ENCODE peak calls at places on chromosomes 12 and 14, in four cellular contexts. One of them, this sample, is unnamed. For H3K4me1, the result is how much of the 10 kb centered on the place peaks cover.

GRCh38 chr14:90381999-90382451 is 14.8 kb upstream of the CALM1 start:
- DNase-seq in uterus: peak
- DNase-seq in stomach: peak
- DNase-seq in heart left ventricle: peak
- DNase-seq in this sample: peak

GRCh38 chr14:92589213-92589852 is 75.8 kb downstream of the RIN3 start:
- DNase-seq in stomach: no peak
- DNase-seq in heart left ventricle: no peak
- DNase-seq in uterus: no peak
- DNase-seq in this sample: no peak

GRCh38 chr14:50010752-50011151 is 105.6 kb downstream of the VCPKMT start:
- DNase-seq in uterus: peak
- DNase-seq in stomach: no peak
- DNase-seq in heart left ventricle: no peak
- DNase-seq in this sample: no peak

GRCh38 chr12:43669373-43669772 is 89.2 kb downstream of the PUS7L start:
- DNase-seq in stomach: no peak
- DNase-seq in uterus: no peak
- DNase-seq in heart left ventricle: no peak
- DNase-seq in this sample: no peak

GRCh38 chr12:47551426-47551851 is 154.4 kb downstream of the RPAP3 start:
- DNase-seq in heart left ventricle: peak
- DNase-seq in uterus: peak
- DNase-seq in stomach: no peak
- DNase-seq in this sample: no peak

GRCh38 chr14:78091361-78091760 is 78.8 kb upstream of the NRXN3 start:
- DNase-seq in uterus: no peak
- DNase-seq in stomach: no peak
- DNase-seq in heart left ventricle: no peak
- DNase-seq in this sample: no peak

GRCh38 chr14:79708991-79709390 is 502.3 kb downstream of the DIO2 start:
- DNase-seq in heart left ventricle: no peak
- DNase-seq in uterus: no peak
- DNase-seq in stomach: no peak
- DNase-seq in this sample: no peak

GRCh38 chr12:82461851-82462250 is 103.5 kb downstream of the METTL25 start:
- DNase-seq in stomach: no peak
- DNase-seq in uterus: no peak
- DNase-seq in heart left ventricle: no peak
- DNase-seq in this sample: no peak

GRCh38 chr14:93619176-93619793 is 169.0 kb downstream of the PRIMA1 start:
- DNase-seq in heart left ventricle: no peak
- DNase-seq in uterus: no peak
- DNase-seq in stomach: peak
- DNase-seq in this sample: no peak

GRCh38 chr12:6836851-6837250 is 3.9 kb upstream of the GNB3 start:
- DNase-seq in heart left ventricle: peak
- DNase-seq in uterus: no peak
- DNase-seq in stomach: no peak
- DNase-seq in this sample: no peak

GRCh38 chr14:26765768-26766550 is 168.1 kb upstream of the NOVA1 start:
- DNase-seq in stomach: no peak
- DNase-seq in uterus: peak
- DNase-seq in heart left ventricle: peak
- DNase-seq in this sample: no peak

GRCh38 chr12:112170376-112170775 is 45.0 kb downstream of the TRAFD1 start:
- DNase-seq in uterus: no peak
- DNase-seq in heart left ventricle: peak
- DNase-seq in stomach: no peak
- DNase-seq in this sample: no peak

GRCh38 chr12:4417471-4417870 is 28.1 kb downstream of the FGF6 start:
- DNase-seq in heart left ventricle: no peak
- DNase-seq in stomach: no peak
- DNase-seq in uterus: no peak
- DNase-seq in this sample: peak

GRCh38 chr12:229441-230191 is 15.7 kb upstream of the SLC6A12 start:
- DNase-seq in uterus: peak
- DNase-seq in stomach: no peak
- DNase-seq in heart left ventricle: no peak
- DNase-seq in this sample: no peak

GRCh38 chr12:6361834-6362233 is 13.5 kb downstream of the SCNN1A start:
- DNase-seq in uterus: peak
- DNase-seq in stomach: peak
- DNase-seq in heart left ventricle: peak
- DNase-seq in this sample: peak

GRCh38 chr12:30582943-30583342 is 112.7 kb downstream of the IPO8 start:
- DNase-seq in heart left ventricle: no peak
- DNase-seq in stomach: no peak
- DNase-seq in uterus: no peak
- DNase-seq in this sample: no peak

GRCh38 chr12:49231881-49232650 is 32.8 kb upstream of the TUBA1C start:
- DNase-seq in stomach: no peak
- DNase-seq in uterus: peak
- DNase-seq in heart left ventricle: no peak
- DNase-seq in this sample: no peak

GRCh38 chr12:124461851-124462623 is 105.4 kb downstream of the NCOR2 start:
- DNase-seq in heart left ventricle: no peak
- DNase-seq in stomach: no peak
- DNase-seq in uterus: no peak
- DNase-seq in this sample: no peak

GRCh38 chr14:71321556-71322315 is 414.5 kb downstream of the PCNX1 start:
- DNase-seq in uterus: no peak
- DNase-seq in stomach: no peak
- DNase-seq in heart left ventricle: no peak
- DNase-seq in this sample: peak

GRCh38 chr12:99911967-99912366 is 72.8 kb downstream of the ANKS1B start:
- DNase-seq in stomach: no peak
- DNase-seq in heart left ventricle: no peak
- DNase-seq in uterus: no peak
- DNase-seq in this sample: no peak

GRCh38 chr12:75613981-75614380 is 102.6 kb upstream of the KRR1 start:
- DNase-seq in uterus: no peak
- DNase-seq in stomach: no peak
- DNase-seq in heart left ventricle: no peak
- DNase-seq in this sample: no peak

GRCh38 chr14:106848330-106849121 is 1322.1 kb downstream of the TMEM121 start:
- DNase-seq in heart left ventricle: no peak
- DNase-seq in uterus: peak
- DNase-seq in stomach: no peak
- DNase-seq in this sample: no peak

GRCh38 chr12:42504049-42504448 is 85.5 kb downstream of the PRICKLE1 start:
- DNase-seq in uterus: no peak
- DNase-seq in stomach: no peak
- DNase-seq in heart left ventricle: no peak
- DNase-seq in this sample: no peak

GRCh38 chr12:121279507-121279915 is 17.0 kb downstream of the CAMKK2 start:
- DNase-seq in stomach: no peak
- DNase-seq in heart left ventricle: peak
- DNase-seq in uterus: peak
- DNase-seq in this sample: peak

GRCh38 chr12:108645686-108646596 is 12.2 kb upstream of the SELPLG start:
- DNase-seq in heart left ventricle: no peak
- DNase-seq in stomach: no peak
- DNase-seq in uterus: no peak
- DNase-seq in this sample: no peak

GRCh38 chr12:67431436-67432049 is 162.4 kb downstream of the CAND1 start:
- DNase-seq in stomach: no peak
- DNase-seq in heart left ventricle: no peak
- DNase-seq in uterus: no peak
- DNase-seq in this sample: no peak

GRCh38 chr12:90368081-90368480 is 586.9 kb downstream of the CCER1 start:
- DNase-seq in uterus: no peak
- DNase-seq in heart left ventricle: no peak
- DNase-seq in stomach: no peak
- DNase-seq in this sample: no peak

GRCh38 chr12:132668191-132669088 is 18.7 kb downstream of the POLE start:
- DNase-seq in heart left ventricle: no peak
- DNase-seq in stomach: no peak
- DNase-seq in uterus: no peak
- DNase-seq in this sample: no peak

GRCh38 chr12:53051881-53052412 is 2.1 kb downstream of the TNS2 start:
- DNase-seq in stomach: no peak
- DNase-seq in heart left ventricle: peak
- DNase-seq in uterus: peak
- DNase-seq in this sample: no peak

GRCh38 chr14:89276424-89276975 is 140.5 kb downstream of the FOXN3 start:
- DNase-seq in uterus: no peak
- DNase-seq in heart left ventricle: no peak
- DNase-seq in stomach: no peak
- DNase-seq in this sample: peak

GRCh38 chr12:76220980-76221379 is 127.2 kb downstream of the BBS10 start:
- DNase-seq in heart left ventricle: no peak
- DNase-seq in uterus: no peak
- DNase-seq in stomach: no peak
- DNase-seq in this sample: no peak

GRCh38 chr14:71240866-71241520 is 333.7 kb downstream of the PCNX1 start:
- DNase-seq in heart left ventricle: no peak
- DNase-seq in stomach: no peak
- DNase-seq in uterus: no peak
- DNase-seq in this sample: no peak

GRCh38 chr12:18591473-18591872 is 146.3 kb downstream of the PLCZ1 start:
- DNase-seq in uterus: no peak
- DNase-seq in stomach: no peak
- DNase-seq in heart left ventricle: no peak
- DNase-seq in this sample: no peak

GRCh38 chr14:24095196-24096068 is 1.3 kb downstream of the PCK2 start:
- DNase-seq in stomach: no peak
- DNase-seq in heart left ventricle: peak
- DNase-seq in uterus: peak
- DNase-seq in this sample: no peak

DNA sequence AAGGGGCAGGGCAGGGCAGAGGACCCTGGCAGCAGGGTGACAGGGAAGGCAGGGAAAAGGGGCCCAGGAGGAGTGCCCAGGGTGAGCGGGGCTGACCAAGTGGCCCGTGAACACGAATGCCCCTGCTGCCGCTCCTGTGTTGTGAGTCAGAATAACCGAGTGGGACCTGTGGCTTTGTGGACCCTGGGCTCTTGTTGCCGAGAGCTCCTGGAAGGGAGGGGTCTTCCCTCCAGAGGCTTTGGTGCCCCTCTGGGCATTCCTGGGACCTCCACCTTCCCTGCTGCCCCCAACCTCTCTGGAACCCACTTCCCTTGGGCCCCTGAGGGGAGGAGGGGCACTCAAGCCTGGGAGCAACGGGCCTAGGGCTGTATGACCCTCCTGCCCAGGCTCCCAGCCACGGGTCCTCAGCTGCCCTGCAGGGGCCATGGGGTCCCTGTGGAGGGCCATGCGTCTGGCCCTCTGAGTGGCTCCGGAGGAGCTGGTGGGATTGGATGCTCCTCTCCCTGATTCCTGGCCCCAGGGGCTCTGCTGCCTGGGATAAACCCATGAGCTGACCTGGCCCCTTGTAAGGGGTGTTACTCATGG is 319.4 kb downstream of the TMEM121 start:
- DNase-seq in uterus: no peak
- DNase-seq in stomach: no peak
- DNase-seq in heart left ventricle: no peak
- DNase-seq in this sample: peak
- TF ChIP-seq POLR2A in uterus: no peak
- TF ChIP-seq POLR2A in stomach: no peak
- TF ChIP-seq POLR2A in heart left ventricle: no peak
- TF ChIP-seq POLR2A in this sample: no peak

DNA sequence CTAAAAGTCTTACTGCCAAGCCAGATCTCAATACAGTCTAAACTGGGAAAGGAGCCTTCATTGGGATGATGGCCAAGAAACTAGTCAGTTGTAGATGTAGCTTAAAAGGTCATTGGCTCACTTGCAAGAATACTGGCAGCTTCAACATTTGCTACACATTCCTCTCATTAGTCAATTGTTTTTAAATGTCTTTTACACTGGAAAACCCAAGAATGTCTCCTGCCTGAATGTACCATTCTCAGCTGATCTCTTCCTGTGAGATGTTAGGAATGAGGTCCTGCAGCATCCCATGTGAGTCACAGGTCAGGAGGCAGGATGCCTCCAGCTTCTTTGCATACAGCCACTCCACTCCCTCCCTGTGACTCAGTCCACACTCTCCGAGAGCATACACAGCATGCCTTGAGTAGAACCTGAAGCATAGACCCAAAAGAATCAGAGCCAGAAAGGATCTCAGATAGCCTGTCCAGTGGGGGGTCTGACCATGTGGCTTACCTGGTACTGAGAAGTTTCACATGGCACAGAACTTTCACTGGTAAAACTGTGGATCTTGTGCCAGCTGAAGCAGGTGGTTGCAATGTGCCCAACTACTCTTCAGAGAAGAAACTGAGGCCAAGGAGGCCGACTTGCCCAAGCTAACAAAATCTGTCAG is 56.0 kb upstream of the HECTD1 start:
- DNase-seq in heart left ventricle: peak
- DNase-seq in stomach: peak
- DNase-seq in uterus: peak
- DNase-seq in this sample: peak
- H3K4me1 ChIP-seq in heart left ventricle: under half
- H3K4me1 ChIP-seq in stomach: under half
- H3K4me1 ChIP-seq in uterus: under half
- H3K4me1 ChIP-seq in this sample: under half

DNA sequence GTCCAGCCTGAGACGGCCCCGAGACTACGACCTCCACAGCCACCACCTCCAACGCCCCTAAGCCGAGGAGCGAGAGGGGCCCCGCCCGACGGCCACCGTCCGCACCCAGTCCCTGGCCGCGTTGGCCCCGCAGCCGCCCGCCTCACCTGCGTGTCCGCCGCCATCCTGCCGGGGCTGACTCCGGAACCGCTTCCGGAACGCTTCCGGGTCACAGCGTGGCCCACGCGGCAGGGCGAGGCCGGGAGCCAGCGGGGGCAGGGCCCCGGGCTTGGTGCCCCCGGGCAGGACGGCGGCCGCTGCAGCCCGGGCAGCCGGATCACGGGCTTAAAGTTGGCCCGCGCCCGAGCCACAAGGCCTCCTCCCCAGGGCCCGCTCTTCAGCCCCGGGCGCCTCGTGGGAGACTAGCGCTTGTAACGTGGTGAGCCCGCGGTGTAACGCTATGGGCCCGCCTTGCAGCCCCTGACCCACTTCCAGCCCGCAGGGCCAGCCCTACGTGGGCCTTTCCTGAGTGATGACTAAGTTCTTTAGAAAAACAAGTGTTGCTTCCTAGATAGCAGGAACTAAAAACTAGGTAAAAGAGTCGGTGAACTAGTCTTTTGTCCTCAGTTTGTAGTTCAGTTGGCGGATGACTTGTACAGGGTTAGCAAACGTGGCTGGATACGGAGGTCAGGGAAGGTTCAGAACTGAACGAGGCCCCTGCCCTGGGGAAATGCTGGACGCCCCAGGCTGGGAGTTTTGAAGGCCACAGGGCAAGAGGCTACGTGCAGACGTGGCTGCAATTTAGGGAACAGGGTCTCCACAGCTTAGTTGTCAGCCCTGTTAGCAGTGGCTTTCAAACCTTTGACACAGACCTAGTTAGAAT is at the start of gene GCN1:
- DNase-seq in heart left ventricle: peak
- DNase-seq in stomach: peak
- DNase-seq in uterus: peak
- DNase-seq in this sample: peak
- TF ChIP-seq POLR2A in heart left ventricle: no peak
- TF ChIP-seq POLR2A in stomach: peak
- TF ChIP-seq POLR2A in uterus: peak
- TF ChIP-seq POLR2A in this sample: peak

GRCh38 chr12:96364092-96364700 is 36.0 kb downstream of the CDK17 start:
- DNase-seq in stomach: no peak
- DNase-seq in uterus: no peak
- DNase-seq in heart left ventricle: no peak
- DNase-seq in this sample: no peak
- H3K4me1 ChIP-seq in stomach: under half
- H3K4me1 ChIP-seq in uterus: under half
- H3K4me1 ChIP-seq in heart left ventricle: under half
- H3K4me1 ChIP-seq in this sample: under half